ENCODE peak calls at places on chromosomes 11 and 22, in seven cellular contexts. B is cardiac fibroblast, E is endothelial cell of umbilical vein, P is astrocyte of the cerebellum, I is lower leg skin, N is fibroblast of mammary gland, K is uterus. H is an unnamed sample.
A peak's percentile ranks its signal among the peaks of the same experiment; 100 is the strongest.

GRCh38 chr11:72985645-72986044 is 156.5 kb downstream of the FCHSD2 start:
- DNase-seq in K (no peak), P (no peak), B (peak; percentile 43), E (peak; percentile 49), N (peak; percentile 20), I (no peak), H (no peak)

GRCh38 chr11:34585870-34586654 is 34.8 kb upstream of the EHF start:
- DNase-seq in P (peak; percentile 77), N (peak; percentile 70), E (peak; percentile 55), I (no peak), B (peak; percentile 79), K (no peak), H (peak; percentile 52)

GRCh38 chr22:25016311-25016710 is 63.8 kb downstream of the KIAA1671 start:
- DNase-seq in E (no peak), I (no peak), N (no peak), P (no peak), K (no peak), B (no peak), H (no peak)

GRCh38 chr11:46308632-46309419 is 31.4 kb downstream of the CREB3L1 start:
- DNase-seq in E (peak; percentile 60), P (peak; percentile 55), N (peak; percentile 70), K (peak; percentile 77), I (peak; percentile 96), B (peak; percentile 79), H (no peak)

GRCh38 chr11:76626921-76627391 is 43.6 kb downstream of the LRRC32 start:
- DNase-seq in K (no peak), P (peak; percentile 78), E (no peak), I (peak; percentile 78), N (no peak), B (peak; percentile 64), H (no peak)

GRCh38 chr11:12807621-12808020 is 133.4 kb downstream of the TEAD1 start:
- DNase-seq in I (no peak), P (no peak), B (no peak), K (no peak), N (no peak), E (no peak), H (no peak)

GRCh38 chr11:102914238-102915043 is 39.7 kb upstream of the MMP12 start:
- DNase-seq in K (no peak), E (peak; percentile 53), B (peak; percentile 65), N (peak; percentile 61), I (no peak), P (peak; percentile 36), H (peak; percentile 33)

GRCh38 chr11:118908931-118909618 is 16.7 kb downstream of the BCL9L start:
- DNase-seq in E (peak; percentile 70), I (peak; percentile 95), N (peak; percentile 88), B (peak; percentile 84), K (peak; percentile 93), P (peak; percentile 70), H (peak; percentile 87)

GRCh38 chr11:9615031-9615451 is 41.6 kb downstream of the WEE1 start:
- DNase-seq in P (no peak), I (peak; percentile 81), E (no peak), N (no peak), K (no peak), B (peak; percentile 52), H (no peak)

GRCh38 chr22:19497245-19497644 is 17.5 kb downstream of the CDC45 start:
- DNase-seq in B (peak; percentile 93), E (peak; percentile 86), P (peak; percentile 35), I (no peak), N (peak; percentile 90), K (no peak), H (no peak)

GRCh38 chr11:17386331-17387084 is 2.0 kb downstream of the KCNJ11 start:
- DNase-seq in K (no peak), I (no peak), E (peak; percentile 31), P (no peak), N (peak; percentile 42), B (peak; percentile 61), H (no peak)

GRCh38 chr11:35662061-35662648 is 420 bp upstream of the TRIM44 start:
- DNase-seq in B (no peak), I (no peak), P (no peak), E (no peak), N (peak; percentile 8), K (no peak), H (no peak)

DNA sequence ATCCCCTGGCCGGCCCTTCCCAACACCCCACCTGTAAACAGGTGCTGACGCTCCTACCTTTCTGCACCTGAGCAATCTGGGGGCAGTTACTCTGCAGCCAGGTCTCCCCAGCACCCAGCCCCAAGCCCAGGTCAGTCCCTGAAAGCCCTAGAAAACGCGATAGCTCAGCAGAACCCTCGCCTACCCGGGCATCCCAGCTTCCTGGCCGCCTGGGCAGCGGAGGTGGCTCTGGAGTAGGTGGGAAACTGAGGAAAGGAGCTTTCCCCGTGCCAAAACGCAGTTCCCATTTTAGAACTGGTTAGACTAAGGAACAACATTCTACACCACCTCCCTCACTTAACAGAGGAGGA is 445 bp downstream of the SYTL2 start:
- DNase-seq in K (no peak), P (no peak), E (no peak), N (no peak), I (no peak), B (no peak), H (no peak)
- H3K4me3 ChIP-seq in K (peak overlapping the region; percentile 72), P (peak overlapping the region; percentile 62), E (no peak overlapping the region), N (peak overlapping the region; percentile 45), I (peak overlapping the region; percentile 22), B (peak overlapping the region; percentile 41), H (peak overlapping the region; percentile 47)

GRCh38 chr22:49633010-49633324 is 194.7 kb downstream of the BRD1 start:
- DNase-seq in B (no peak), P (no peak), I (no peak), N (no peak), K (no peak), E (no peak), H (no peak)

GRCh38 chr22:49629586-49630447 is 197.9 kb downstream of the BRD1 start:
- DNase-seq in P (no peak), N (no peak), E (no peak), K (no peak), I (no peak), B (no peak), H (no peak)

GRCh38 chr22:49630448-49630946 is 197.2 kb downstream of the BRD1 start:
- DNase-seq in K (no peak), E (no peak), N (no peak), P (no peak), B (no peak), I (no peak), H (no peak)

GRCh38 chr22:49634006-49634772 is 193.5 kb downstream of the BRD1 start:
- DNase-seq in B (no peak), K (no peak), E (no peak), P (no peak), N (no peak), I (no peak), H (no peak)

DNA sequence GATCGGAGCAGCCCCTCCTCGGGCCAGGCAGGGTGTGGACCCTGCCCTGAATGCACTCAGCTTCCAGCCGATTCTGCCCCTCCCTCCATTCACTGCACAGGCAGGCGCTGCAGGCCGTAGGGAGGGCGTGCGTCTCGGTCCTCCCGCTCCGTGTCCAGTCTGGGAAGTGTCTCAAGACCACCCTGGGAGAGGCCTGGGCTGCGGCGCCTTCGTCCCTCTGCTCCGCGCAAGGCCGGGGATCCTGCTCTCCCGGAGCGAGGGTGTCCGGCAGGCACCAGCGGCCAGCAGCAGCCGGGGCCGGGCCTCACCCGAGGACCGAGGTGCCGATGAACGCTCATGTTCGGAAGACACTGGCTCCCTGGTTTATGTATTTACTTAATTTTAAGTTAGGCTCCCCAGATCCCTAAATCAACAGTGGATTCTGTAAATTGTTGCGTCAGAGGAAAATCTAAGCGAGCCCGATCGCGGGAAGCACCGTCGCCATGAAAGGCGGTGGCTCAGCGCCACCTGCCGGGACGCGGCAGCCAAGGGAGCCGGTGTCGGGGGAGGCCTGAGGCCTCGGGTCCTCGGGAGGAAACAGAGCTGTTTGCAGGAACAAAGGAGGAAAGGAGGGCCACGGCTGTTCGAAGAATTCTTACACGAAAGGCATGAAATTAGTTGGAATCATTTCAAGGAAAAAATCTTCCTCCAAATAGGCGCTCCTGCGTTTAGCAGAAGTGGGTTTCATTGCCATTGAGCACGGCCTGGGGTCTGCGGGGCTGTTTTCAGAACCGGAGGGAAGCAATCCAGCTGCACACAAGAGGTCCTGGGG is 195.3 kb downstream of the BRD1 start:
- DNase-seq in B (peak; percentile 57), P (peak; percentile 12), N (peak; percentile 28), I (no peak), E (peak; percentile 76), K (peak; percentile 61), H (no peak)
- TF ChIP-seq CTCF in B (peak; percentile 80), P (peak; percentile 90), N (peak; percentile 56), I (no peak), E (peak; percentile 91), K (peak; percentile 78), H (peak; percentile 66)

GRCh38 chr11:129720156-129720555 is 95.5 kb upstream of the TMEM45B start:
- DNase-seq in N (no peak), P (no peak), I (peak; percentile 78), K (no peak), B (no peak), E (no peak), H (no peak)

GRCh38 chr11:129720994-129721393 is 94.7 kb upstream of the TMEM45B start:
- DNase-seq in K (no peak), B (no peak), E (no peak), N (no peak), P (no peak), I (peak; percentile 63), H (no peak)

GRCh38 chr11:129723146-129723963 is 92.3 kb upstream of the TMEM45B start:
- DNase-seq in K (no peak), E (no peak), I (peak; percentile 81), P (no peak), N (no peak), B (no peak), H (no peak)

GRCh38 chr11:129722529-129722928 is 93.1 kb upstream of the TMEM45B start:
- DNase-seq in N (no peak), K (no peak), I (peak; percentile 17), B (no peak), P (no peak), E (no peak), H (no peak)

GRCh38 chr11:129721685-129722084 is 94.0 kb upstream of the TMEM45B start:
- DNase-seq in K (no peak), B (no peak), E (no peak), I (peak; percentile 70), P (no peak), N (no peak), H (no peak)
- H3K4me3 ChIP-seq in K (no peak overlapping the region), B (no peak overlapping the region), E (no peak overlapping the region), I (no peak overlapping the region), P (no peak overlapping the region), N (no peak overlapping the region), H (no peak overlapping the region)

DNA sequence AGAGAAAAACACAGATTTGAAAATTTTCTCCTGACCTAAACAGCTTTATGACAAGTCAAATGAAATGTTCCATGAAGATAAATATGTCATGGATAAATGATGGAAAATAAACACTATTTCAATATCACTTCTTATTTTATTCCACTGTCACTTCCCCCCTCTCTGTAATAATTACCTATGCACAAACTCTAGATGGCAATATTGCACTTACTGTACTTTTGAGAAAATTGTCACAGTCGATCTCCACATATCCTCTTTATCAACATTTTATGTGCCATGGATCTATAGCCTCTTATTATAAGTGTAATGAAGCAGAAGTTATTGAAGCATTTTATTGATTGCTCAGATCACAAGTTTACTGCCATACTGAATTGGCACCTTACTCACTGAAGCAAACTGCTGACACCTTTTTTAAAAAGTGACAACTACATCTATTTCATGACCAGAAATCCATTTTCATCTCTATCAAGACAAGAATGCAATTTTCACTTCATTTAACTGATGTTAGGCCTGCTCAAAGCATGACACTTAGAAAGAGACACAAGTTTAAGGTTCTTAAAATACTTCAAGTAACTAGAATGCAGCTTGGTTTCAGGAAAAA is 133.4 kb downstream of the DCDC1 start:
- DNase-seq in I (no peak), E (peak; percentile 14), N (peak; percentile 9), P (no peak), K (no peak), B (peak; percentile 28), H (no peak)
- TF ChIP-seq CTCF in I (no peak), E (no peak), N (peak; percentile 42), P (peak; percentile 13), K (no peak), B (peak; percentile 39), H (no peak)

GRCh38 chr11:133957926-133958325 is 1.2 kb upstream of the IGSF9B start:
- DNase-seq in I (no peak), N (no peak), P (no peak), K (peak; percentile 40), E (no peak), B (no peak), H (no peak)
- H3K4me3 ChIP-seq in I (no peak overlapping the region), N (no peak overlapping the region), P (no peak overlapping the region), K (no peak overlapping the region), E (no peak overlapping the region), B (no peak overlapping the region), H (no peak overlapping the region)